ENCODE peak calls at places on chromosomes 12 and 14, in six cellular contexts. One of them, this sample, is unnamed.
A peak's percentile ranks its signal among the peaks of the same experiment; 100 is the strongest.

GRCh38 chr12:112198120-112198733 is 72.9 kb downstream of the TRAFD1 start:
- DNase-seq in endothelial cell: peak; percentile 64
- DNase-seq in neuronal stem cell: peak; percentile 61
- DNase-seq in HFF-Myc: peak; percentile 26
- DNase-seq in left lung: no peak
- DNase-seq in T47D: peak; percentile 85
- DNase-seq in this sample: peak; percentile 73

GRCh38 chr12:94289551-94290312 is 141.4 kb downstream of the PLXNC1 start:
- DNase-seq in left lung: no peak
- DNase-seq in HFF-Myc: peak; percentile 57
- DNase-seq in T47D: no peak
- DNase-seq in endothelial cell: no peak
- DNase-seq in neuronal stem cell: no peak
- DNase-seq in this sample: no peak

GRCh38 chr12:66176105-66176504 is 6.3 kb upstream of the TMBIM4 start:
- DNase-seq in neuronal stem cell: no peak
- DNase-seq in endothelial cell: no peak
- DNase-seq in T47D: no peak
- DNase-seq in left lung: no peak
- DNase-seq in HFF-Myc: no peak
- DNase-seq in this sample: no peak

GRCh38 chr14:52856139-52856538 is 64.7 kb upstream of the GNPNAT1 start:
- DNase-seq in neuronal stem cell: no peak
- DNase-seq in HFF-Myc: no peak
- DNase-seq in left lung: no peak
- DNase-seq in T47D: no peak
- DNase-seq in endothelial cell: no peak
- DNase-seq in this sample: no peak

GRCh38 chr12:3046441-3047200 is 30.6 kb upstream of the TSPAN9 start:
- DNase-seq in left lung: peak; percentile 61
- DNase-seq in endothelial cell: no peak
- DNase-seq in HFF-Myc: no peak
- DNase-seq in T47D: no peak
- DNase-seq in neuronal stem cell: no peak
- DNase-seq in this sample: no peak

GRCh38 chr14:96748371-96748770 is 48.8 kb upstream of the VRK1 start:
- DNase-seq in endothelial cell: no peak
- DNase-seq in HFF-Myc: no peak
- DNase-seq in T47D: no peak
- DNase-seq in neuronal stem cell: no peak
- DNase-seq in left lung: no peak
- DNase-seq in this sample: no peak

GRCh38 chr14:53807108-53807507 is 149.5 kb downstream of the BMP4 start:
- DNase-seq in left lung: no peak
- DNase-seq in T47D: no peak
- DNase-seq in neuronal stem cell: no peak
- DNase-seq in HFF-Myc: no peak
- DNase-seq in endothelial cell: no peak
- DNase-seq in this sample: no peak

GRCh38 chr12:42570076-42570475 is 19.5 kb downstream of the PRICKLE1 start:
- DNase-seq in T47D: no peak
- DNase-seq in endothelial cell: no peak
- DNase-seq in HFF-Myc: no peak
- DNase-seq in left lung: no peak
- DNase-seq in neuronal stem cell: no peak
- DNase-seq in this sample: no peak

GRCh38 chr12:10957741-10958140 is 18.7 kb upstream of the TAS2R14 start:
- DNase-seq in neuronal stem cell: no peak
- DNase-seq in HFF-Myc: no peak
- DNase-seq in left lung: no peak
- DNase-seq in T47D: no peak
- DNase-seq in endothelial cell: no peak
- DNase-seq in this sample: no peak

GRCh38 chr12:14310866-14311265 is 54.6 kb upstream of the ATF7IP start:
- DNase-seq in endothelial cell: no peak
- DNase-seq in HFF-Myc: no peak
- DNase-seq in left lung: no peak
- DNase-seq in neuronal stem cell: no peak
- DNase-seq in T47D: no peak
- DNase-seq in this sample: no peak

GRCh38 chr14:35387209-35387608 is 17.3 kb downstream of the NFKBIA start:
- DNase-seq in endothelial cell: no peak
- DNase-seq in T47D: no peak
- DNase-seq in HFF-Myc: no peak
- DNase-seq in left lung: no peak
- DNase-seq in neuronal stem cell: no peak
- DNase-seq in this sample: no peak

GRCh38 chr12:46771268-46771837 is 54.4 kb downstream of the SLC38A4 start:
- DNase-seq in left lung: no peak
- DNase-seq in endothelial cell: no peak
- DNase-seq in HFF-Myc: no peak
- DNase-seq in neuronal stem cell: no peak
- DNase-seq in T47D: no peak
- DNase-seq in this sample: no peak

GRCh38 chr14:93970967-93971634 is 5.3 kb downstream of the ASB2 start:
- DNase-seq in endothelial cell: no peak
- DNase-seq in left lung: no peak
- DNase-seq in T47D: no peak
- DNase-seq in HFF-Myc: no peak
- DNase-seq in neuronal stem cell: no peak
- DNase-seq in this sample: peak; percentile 88

GRCh38 chr12:19652391-19652790 is 213.1 kb downstream of the AEBP2 start:
- DNase-seq in endothelial cell: no peak
- DNase-seq in left lung: no peak
- DNase-seq in T47D: no peak
- DNase-seq in neuronal stem cell: no peak
- DNase-seq in HFF-Myc: no peak
- DNase-seq in this sample: no peak

GRCh38 chr12:88228720-88229119 is 86.6 kb downstream of the TMTC3 start:
- DNase-seq in T47D: no peak
- DNase-seq in neuronal stem cell: no peak
- DNase-seq in left lung: no peak
- DNase-seq in endothelial cell: no peak
- DNase-seq in HFF-Myc: no peak
- DNase-seq in this sample: no peak

GRCh38 chr14:90109858-90110257 is 48.1 kb downstream of the KCNK13 start:
- DNase-seq in neuronal stem cell: no peak
- DNase-seq in T47D: peak; percentile 56
- DNase-seq in HFF-Myc: no peak
- DNase-seq in left lung: no peak
- DNase-seq in endothelial cell: peak; percentile 18
- DNase-seq in this sample: no peak

GRCh38 chr14:89708982-89709381 is 245.5 kb downstream of the EFCAB11 start:
- DNase-seq in T47D: no peak
- DNase-seq in left lung: no peak
- DNase-seq in endothelial cell: no peak
- DNase-seq in neuronal stem cell: no peak
- DNase-seq in HFF-Myc: no peak
- DNase-seq in this sample: no peak

GRCh38 chr12:78018146-78018910 is 187.6 kb downstream of the NAV3 start:
- DNase-seq in T47D: no peak
- DNase-seq in neuronal stem cell: peak; percentile 69
- DNase-seq in left lung: no peak
- DNase-seq in HFF-Myc: no peak
- DNase-seq in endothelial cell: no peak
- DNase-seq in this sample: no peak

GRCh38 chr14:99870617-99871016 is 77.4 kb downstream of the EML1 start:
- DNase-seq in T47D: no peak
- DNase-seq in HFF-Myc: no peak
- DNase-seq in endothelial cell: no peak
- DNase-seq in neuronal stem cell: no peak
- DNase-seq in left lung: no peak
- DNase-seq in this sample: no peak

GRCh38 chr14:73710737-73711136 is 3.4 kb downstream of the PNMA1 start:
- DNase-seq in T47D: no peak
- DNase-seq in left lung: no peak
- DNase-seq in HFF-Myc: no peak
- DNase-seq in endothelial cell: no peak
- DNase-seq in neuronal stem cell: no peak
- DNase-seq in this sample: no peak

GRCh38 chr14:94548999-94549985 is 11.9 kb upstream of the SERPINA4 start:
- DNase-seq in endothelial cell: peak; percentile 82
- DNase-seq in T47D: peak; percentile 47
- DNase-seq in left lung: no peak
- DNase-seq in neuronal stem cell: peak; percentile 83
- DNase-seq in HFF-Myc: peak; percentile 1
- DNase-seq in this sample: peak; percentile 69

GRCh38 chr14:101369916-101370592 is 191.2 kb upstream of the DIO3 start:
- DNase-seq in left lung: no peak
- DNase-seq in neuronal stem cell: no peak
- DNase-seq in HFF-Myc: no peak
- DNase-seq in endothelial cell: no peak
- DNase-seq in T47D: no peak
- DNase-seq in this sample: no peak

This sample was measured in GM12865.